ENCODE peak calls at places on chromosomes 16 and 17, in four cellular contexts. B, X, Z and D are unnamed samples.
A peak's percentile ranks its signal among the peaks of the same experiment; 100 is the strongest.

GRCh38 chr17:41504126-41504977 is 1.1 kb downstream of the KRT13 start:
- DNase-seq in Z (no peak), B (no peak), X (no peak), D (no peak)

GRCh38 chr16:3949287-3949686 is 68.8 kb upstream of the CREBBP start:
- DNase-seq in Z (no peak), X (no peak), B (peak; percentile 55), D (no peak)

GRCh38 chr16:85422374-85423185 is 190.5 kb upstream of the GSE1 start:
- DNase-seq in Z (no peak), X (peak; percentile 87), B (no peak), D (no peak)

GRCh38 chr17:62819511-62820221 is 11.6 kb upstream of the MARCHF10 start:
- DNase-seq in B (peak; percentile 90), Z (no peak), X (peak; percentile 47), D (peak; percentile 91)

GRCh38 chr16:65758620-65759019 is 607.9 kb upstream of the CDH5 start:
- DNase-seq in B (no peak), X (no peak), Z (no peak), D (no peak)

GRCh38 chr16:85483424-85483823 is 129.7 kb upstream of the GSE1 start:
- DNase-seq in Z (no peak), X (no peak), B (no peak), D (no peak)

GRCh38 chr16:49701867-49702494 is 153.9 kb downstream of the ZNF423 start:
- DNase-seq in X (no peak), Z (no peak), B (no peak), D (no peak)

GRCh38 chr16:84141143-84141670 is 3.8 kb downstream of the HSDL1 start:
- DNase-seq in Z (no peak), X (no peak), B (no peak), D (no peak)

GRCh38 chr17:73248532-73248931 is 13.1 kb downstream of the CPSF4L start:
- DNase-seq in Z (no peak), B (no peak), X (no peak), D (no peak)

GRCh38 chr17:64679710-64680216 is 17.7 kb upstream of the SMURF2 start:
- DNase-seq in Z (no peak), B (peak; percentile 40), X (no peak), D (peak; percentile 99)

GRCh38 chr17:17536702-17537101 is 40.5 kb upstream of the RASD1 start:
- DNase-seq in B (no peak), X (no peak), Z (no peak), D (no peak)

GRCh38 chr16:60204221-60204620 is 1470.1 kb upstream of the GOT2 start:
- DNase-seq in Z (no peak), X (no peak), B (no peak), D (no peak)

GRCh38 chr16:1316033-1316405 is 6.6 kb downstream of the UBE2I start:
- DNase-seq in B (no peak), X (no peak), Z (no peak), D (no peak)

DNA sequence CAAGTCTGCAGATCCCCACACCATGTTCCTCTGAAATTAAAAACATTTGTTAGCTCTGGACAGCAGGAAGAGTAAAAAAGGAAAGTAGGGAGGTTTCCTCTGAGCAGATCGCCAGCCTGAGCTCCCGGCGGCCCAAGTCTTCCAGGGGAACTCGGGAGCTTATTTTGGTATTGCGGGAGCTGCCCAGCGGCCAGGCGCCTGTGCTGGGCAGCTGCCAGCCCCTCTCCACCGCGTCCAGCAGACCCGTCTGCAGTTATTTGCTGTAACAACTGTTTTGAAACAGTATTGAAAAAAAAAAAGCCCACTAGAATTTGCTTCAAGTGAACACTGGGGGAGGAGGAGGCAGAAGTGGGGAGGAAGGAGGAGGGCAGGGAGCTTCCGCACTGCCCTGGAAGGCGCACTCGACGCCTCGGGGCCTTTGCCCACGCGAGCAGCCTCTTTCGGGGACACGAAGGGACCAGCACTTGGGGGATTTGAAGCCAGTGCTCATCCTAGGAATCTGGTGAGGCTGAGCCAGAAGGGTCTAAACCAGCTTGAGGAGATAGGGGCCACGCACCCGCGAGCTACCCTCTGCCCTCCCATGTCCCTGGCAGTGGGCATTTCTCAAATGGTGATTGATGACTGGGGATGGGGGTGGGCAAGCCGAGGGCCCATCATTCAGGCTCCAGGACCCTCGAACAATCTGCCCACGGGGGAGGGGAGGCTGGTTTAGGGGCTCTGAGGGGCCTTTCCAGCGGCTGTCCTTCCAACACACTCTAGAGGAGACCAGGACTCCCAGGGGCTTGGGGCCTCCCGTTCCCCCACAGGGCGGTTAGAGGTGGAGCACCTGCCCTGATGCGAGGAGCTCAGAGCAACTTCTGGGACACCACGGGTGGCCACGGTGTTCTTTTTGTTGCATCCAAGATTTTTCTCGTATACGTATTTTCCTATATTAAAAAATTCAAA is 3.0 kb upstream of the BAHCC1 start:
- DNase-seq in X (peak; percentile 50), B (peak; percentile 44), Z (no peak), D (no peak)
- H3K4me3 ChIP-seq in X (peak overlapping the region; percentile 67), B (peak overlapping the region; percentile 62), Z (peak overlapping the region; percentile 43), D (peak overlapping the region; percentile 66)

DNA sequence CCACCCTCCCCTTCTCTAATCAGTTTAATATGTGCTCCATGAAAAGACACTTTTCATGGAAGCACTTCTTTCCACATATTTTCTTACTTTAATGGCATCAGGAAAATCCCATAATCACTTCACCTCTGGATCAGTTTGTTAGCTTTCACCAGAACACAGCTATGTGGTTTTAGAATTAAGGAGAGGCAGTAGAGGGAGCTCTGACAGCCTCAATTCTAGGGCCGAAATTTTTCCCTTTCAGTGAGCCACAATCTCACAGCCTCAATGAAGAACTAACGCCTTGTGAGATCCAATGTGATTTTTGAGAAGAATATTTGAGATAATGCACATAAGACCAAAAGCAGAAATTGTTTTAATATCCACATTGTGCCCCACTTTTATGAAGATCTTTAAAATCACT is 1494.0 kb upstream of the CDH8 start:
- DNase-seq in B (no peak), Z (no peak), X (no peak), D (no peak)
- TF ChIP-seq CTCF in B (no peak), Z (no peak), X (no peak), D (no peak)

GRCh38 chr17:35496470-35497290 is 40.8 kb downstream of the SLFN12L start:
- DNase-seq in B (no peak), X (no peak), Z (no peak), D (no peak)
- H3K27me3 ChIP-seq in B (peaks cover 88% of the 10 kb centered on the region), X (peaks cover 8% of the 10 kb centered on the region), Z (no peaks in the 10 kb centered on the region), D (peaks cover 41% of the 10 kb centered on the region)

DNA sequence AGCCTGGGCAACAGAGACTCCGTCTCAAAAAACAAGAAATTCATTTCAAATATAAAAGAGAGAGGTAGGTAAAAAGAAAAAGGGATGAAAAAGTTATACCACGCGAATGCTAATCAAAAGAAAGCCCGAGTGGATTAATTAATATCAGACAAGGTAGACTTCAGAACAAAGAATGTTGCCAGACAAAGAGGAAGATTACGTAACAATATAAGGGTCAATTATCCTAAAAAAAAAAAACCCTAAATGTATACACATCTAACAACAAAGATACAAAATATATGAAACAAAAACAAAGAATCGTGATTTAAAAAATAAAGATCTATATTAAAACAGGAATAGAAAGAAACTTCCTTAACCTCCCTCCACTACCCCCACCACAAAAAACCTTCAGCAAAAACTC is 44.1 kb downstream of the CCDC57 start:
- DNase-seq in Z (no peak), B (no peak), X (no peak), D (no peak)
- H3K4me3 ChIP-seq in Z (no peak overlapping the region), B (no peak overlapping the region), X (no peak overlapping the region), D (no peak overlapping the region)